ENCODE peak calls at places on chromosomes 2 and 18, in five cellular contexts. J is foreskin fibroblast, A is fibroblast of lung, K is AG04450, R is SK-N-SH. E is an unnamed sample.
A peak's percentile ranks its signal among the peaks of the same experiment; 100 is the strongest.

GRCh38 chr2:122451040-122451439 is 695.6 kb downstream of the TSN start:
- DNase-seq in J (no peak), A (peak; percentile 18), K (no peak), R (peak; percentile 6), E (peak; percentile 48)

GRCh38 chr2:67716895-67717294 is 319.8 kb downstream of the ETAA1 start:
- DNase-seq in J (no peak), A (no peak), K (no peak), R (no peak), E (no peak)

GRCh38 chr2:218832520-218832919 is 917 bp upstream of the PRKAG3 start:
- DNase-seq in J (peak; percentile 32), A (no peak), K (no peak), R (no peak), E (no peak)

GRCh38 chr2:157302492-157303099 is 23.0 kb downstream of the ERMN start:
- DNase-seq in J (peak; percentile 24), A (peak; percentile 63), K (peak; percentile 16), R (peak; percentile 37), E (peak; percentile 51)

GRCh38 chr2:14137643-14138042 is 494.9 kb upstream of the LRATD1 start:
- DNase-seq in J (no peak), A (no peak), K (no peak), R (no peak), E (no peak)

GRCh38 chr2:137023205-137023604 is 257.9 kb downstream of the THSD7B start:
- DNase-seq in J (no peak), A (no peak), K (no peak), R (no peak), E (no peak)

GRCh38 chr2:235468978-235469694 is 24.7 kb upstream of the AGAP1 start:
- DNase-seq in J (peak; percentile 85), A (peak; percentile 91), K (peak; percentile 67), R (no peak), E (no peak)

GRCh38 chr2:225177098-225177497 is 134.8 kb upstream of the DOCK10 start:
- DNase-seq in J (peak; percentile 81), A (peak; percentile 18), K (peak; percentile 16), R (no peak), E (no peak)

GRCh38 chr2:142834003-142834402 is 43.5 kb upstream of the KYNU start:
- DNase-seq in J (peak; percentile 15), A (peak; percentile 61), K (no peak), R (no peak), E (no peak)

GRCh38 chr18:77016936-77017335 is 115.6 kb downstream of the MBP start:
- DNase-seq in J (no peak), A (no peak), K (no peak), R (no peak), E (no peak)

GRCh38 chr2:2812117-2812516 is 481.0 kb upstream of the MYT1L start:
- DNase-seq in J (no peak), A (no peak), K (no peak), R (no peak), E (no peak)

GRCh38 chr2:101124684-101125366 is 26.4 kb downstream of the TBC1D8 start:
- DNase-seq in J (peak; percentile 99), A (peak; percentile 66), K (peak; percentile 36), R (no peak), E (no peak)

GRCh38 chr2:81260320-81260719 is 955.8 kb upstream of the LRRTM1 start:
- DNase-seq in J (no peak), A (peak; percentile 6), K (no peak), R (no peak), E (no peak)

GRCh38 chr2:226508683-226509082 is 290.9 kb downstream of the IRS1 start:
- DNase-seq in J (no peak), A (peak; percentile 43), K (no peak), R (no peak), E (no peak)

GRCh38 chr2:108587621-108588020 is 53.4 kb downstream of the LIMS1 start:
- DNase-seq in J (peak; percentile 61), A (peak; percentile 52), K (no peak), R (no peak), E (no peak)

GRCh38 chr2:41600460-41600859 is 447.4 kb upstream of the PKDCC start:
- DNase-seq in J (no peak), A (peak; percentile 25), K (no peak), R (no peak), E (no peak)

DNA sequence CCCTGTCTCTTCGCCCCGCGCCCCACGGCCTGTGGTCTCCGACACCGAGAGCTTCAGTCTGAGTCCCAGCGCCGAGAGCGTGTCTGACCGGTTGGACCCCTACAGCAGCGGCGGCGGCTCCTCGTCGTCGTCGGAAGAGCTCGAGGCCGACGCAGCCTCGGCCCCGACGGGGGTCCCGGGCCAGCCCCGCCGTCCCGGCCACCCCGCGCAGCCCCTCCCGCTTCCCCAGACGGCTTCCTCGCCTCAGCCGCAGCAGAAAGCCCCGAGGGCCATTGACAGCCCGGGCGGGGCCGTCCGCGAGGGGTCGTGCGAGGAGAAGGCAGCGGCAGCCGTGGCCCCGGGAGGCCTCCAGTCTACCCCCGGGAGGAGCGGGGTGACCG is 1.3 kb downstream of the PHLPP1 start:
- DNase-seq in J (no peak), A (peak; percentile 14), K (no peak), R (peak; percentile 77), E (peak; percentile 57)
- TF ChIP-seq CTCF in J (no peak), A (no peak), K (no peak), R (peak; percentile 24), E (peak; percentile 20)

GRCh38 chr2:44955593-44956449 is 14.3 kb downstream of the SIX3 start:
- DNase-seq in J (peak; percentile 51), A (peak; percentile 67), K (peak; percentile 18), R (peak; percentile 94), E (peak; percentile 80)

GRCh38 chr2:44953686-44953976 is 12.1 kb downstream of the SIX3 start:
- DNase-seq in J (no peak), A (no peak), K (no peak), R (no peak), E (no peak)

GRCh38 chr2:44952806-44953685 is 11.5 kb downstream of the SIX3 start:
- DNase-seq in J (no peak), A (no peak), K (no peak), R (no peak), E (no peak)

GRCh38 chr2:44954902-44955592 is 13.5 kb downstream of the SIX3 start:
- DNase-seq in J (no peak), A (no peak), K (no peak), R (peak; percentile 85), E (no peak)

GRCh38 chr2:44954306-44954901 is 12.9 kb downstream of the SIX3 start:
- DNase-seq in J (no peak), A (no peak), K (no peak), R (no peak), E (no peak)
- H3K4me3 ChIP-seq in J (no peak overlapping the region), A (no peak overlapping the region), K (no peak overlapping the region), R (no peak overlapping the region), E (no peak overlapping the region)

DNA sequence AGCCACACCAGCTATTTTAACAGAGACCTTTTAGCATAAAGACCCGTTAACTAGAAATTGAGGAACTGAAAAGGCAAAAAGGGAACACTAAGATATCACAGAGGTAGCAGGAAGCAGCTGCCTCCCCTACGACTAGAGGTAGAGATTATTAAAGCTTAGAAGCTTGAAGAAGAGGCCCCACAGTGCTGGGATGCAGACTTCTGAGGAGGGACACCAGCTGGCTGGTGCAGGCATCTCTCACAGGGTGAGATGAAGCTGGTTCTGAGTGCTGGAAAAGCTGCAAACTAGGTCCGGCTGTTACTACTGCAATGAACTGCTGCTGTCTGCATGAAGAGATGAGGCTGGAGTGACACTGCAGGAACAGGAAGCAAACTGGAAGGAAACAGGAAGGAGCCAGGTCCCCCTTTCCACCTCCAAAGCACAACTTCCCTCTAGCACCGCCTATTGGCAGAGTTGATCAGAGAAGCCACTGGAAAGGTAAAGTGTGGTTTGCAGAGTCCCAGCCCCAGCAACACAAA is 61.2 kb upstream of the MRPS9 start:
- DNase-seq in J (no peak), A (no peak), K (no peak), R (peak; percentile 9), E (peak; percentile 71)
- TF ChIP-seq CTCF in J (no peak), A (no peak), K (no peak), R (peak; percentile 19), E (peak; percentile 50)

GRCh38 chr18:31723639-31723997 is 37.1 kb downstream of the SLC25A52 start:
- DNase-seq in J (no peak), A (no peak), K (no peak), R (no peak), E (no peak)
- H3K4me3 ChIP-seq in J (no peak overlapping the region), A (no peak overlapping the region), K (no peak overlapping the region), R (peak overlapping the region; percentile 55), E (no peak overlapping the region)

E was measured in GM12865.